ENCODE peak calls at places on chromosomes 3 and 15, in four cellular contexts. T, R, G and Y are unnamed samples.

GRCh38 chr3:162605651-162606204 is 1109.1 kb downstream of the OTOL1 start:
- DNase-seq in R (no peak), T (no peak), G (no peak), Y (no peak)

GRCh38 chr15:38618242-38618925 is 53.8 kb upstream of the RASGRP1 start:
- DNase-seq in R (no peak), G (no peak), T (no peak), Y (no peak)

GRCh38 chr3:15933439-15934144 is 135.8 kb upstream of the ANKRD28 start:
- DNase-seq in G (no peak), T (no peak), R (peak), Y (no peak)

GRCh38 chr3:98721776-98722175 is 41.4 kb upstream of the ST3GAL6 start:
- DNase-seq in R (no peak), T (no peak), G (no peak), Y (no peak)

GRCh38 chr15:72058590-72058989 is 59.4 kb downstream of the MYO9A start:
- DNase-seq in G (no peak), R (peak), T (no peak), Y (no peak)

GRCh38 chr3:165713479-165713878 is 123.7 kb downstream of the BCHE start:
- DNase-seq in R (no peak), T (no peak), G (no peak), Y (no peak)

GRCh38 chr15:84949845-84950569 is 31.6 kb upstream of the PDE8A start:
- DNase-seq in G (no peak), T (no peak), R (peak), Y (no peak)

GRCh38 chr3:130323503-130323902 is 22.0 kb upstream of the COL6A5 start:
- DNase-seq in R (no peak), G (no peak), T (no peak), Y (no peak)

GRCh38 chr3:52246264-52246620 is 683 bp downstream of the PPM1M start:
- DNase-seq in R (peak), G (no peak), T (no peak), Y (no peak)

GRCh38 chr3:98972155-98972554 is 70.7 kb upstream of the DCBLD2 start:
- DNase-seq in G (no peak), T (no peak), R (peak), Y (no peak)

GRCh38 chr3:94234177-94234788 is 171.4 kb downstream of the NSUN3 start:
- DNase-seq in T (no peak), R (peak), G (peak), Y (peak)

GRCh38 chr3:30286007-30286669 is 320.3 kb upstream of the TGFBR2 start:
- DNase-seq in T (no peak), R (peak), G (no peak), Y (peak)

GRCh38 chr3:58948018-58948417 is 101.8 kb downstream of the CFAP20DC start:
- DNase-seq in R (no peak), T (no peak), G (no peak), Y (no peak)

GRCh38 chr3:144866504-144866903 is 894.9 kb downstream of the DIPK2A start:
- DNase-seq in G (no peak), T (no peak), R (no peak), Y (no peak)

GRCh38 chr15:53346583-53346982 is 412.9 kb downstream of the WDR72 start:
- DNase-seq in T (no peak), G (no peak), R (no peak), Y (no peak)

GRCh38 chr3:171150945-171151344 is 124.4 kb upstream of the SLC2A2 start:
- DNase-seq in R (no peak), G (no peak), T (no peak), Y (no peak)

GRCh38 chr3:146337991-146338390 is 87.1 kb upstream of the PLSCR4 start:
- DNase-seq in G (no peak), T (no peak), R (peak), Y (no peak)

GRCh38 chr15:69760890-69761568 is 308.4 kb downstream of the RPLP1 start:
- DNase-seq in T (peak), G (no peak), R (peak), Y (peak)

GRCh38 chr15:31598620-31599019 is 272.0 kb downstream of the KLF13 start:
- DNase-seq in T (no peak), R (peak), G (no peak), Y (no peak)

GRCh38 chr3:59106085-59106629 is 56.3 kb upstream of the CFAP20DC start:
- DNase-seq in R (no peak), G (no peak), T (no peak), Y (no peak)

GRCh38 chr15:39235084-39235795 is 345.6 kb upstream of the THBS1 start:
- DNase-seq in T (no peak), G (no peak), R (peak), Y (no peak)